ENCODE peak calls at places on chromosomes 6 and 20, in five cellular contexts. One of them, this sample, is unnamed.

GRCh38 chr6:29941006-29941405 is 1.3 kb upstream of the HLA-A start:
- DNase-seq in tibial artery: no peak
- DNase-seq in tibial nerve: peak; percentile 55
- DNase-seq in B cell: no peak
- DNase-seq in transverse colon: no peak
- DNase-seq in this sample: no peak

GRCh38 chr6:2197177-2197671 is 48.2 kb downstream of the GMDS start:
- DNase-seq in tibial artery: peak; percentile 69
- DNase-seq in tibial nerve: peak; percentile 61
- DNase-seq in B cell: no peak
- DNase-seq in transverse colon: no peak
- DNase-seq in this sample: no peak

GRCh38 chr6:24899647-24900325 is 36.0 kb downstream of the RIPOR2 start:
- DNase-seq in tibial artery: no peak
- DNase-seq in tibial nerve: no peak
- DNase-seq in B cell: no peak
- DNase-seq in transverse colon: no peak
- DNase-seq in this sample: no peak

GRCh38 chr6:33840064-33840926 is 36.5 kb upstream of the MLN start:
- DNase-seq in tibial artery: no peak
- DNase-seq in tibial nerve: peak; percentile 38
- DNase-seq in B cell: no peak
- DNase-seq in transverse colon: peak; percentile 11
- DNase-seq in this sample: peak; percentile 53

GRCh38 chr20:25508083-25508770 is 77.1 kb downstream of the NINL start:
- DNase-seq in tibial artery: no peak
- DNase-seq in tibial nerve: no peak
- DNase-seq in B cell: no peak
- DNase-seq in transverse colon: peak; percentile 20
- DNase-seq in this sample: no peak

GRCh38 chr6:7933794-7934193 is 23.2 kb upstream of the TXNDC5 start:
- DNase-seq in tibial artery: no peak
- DNase-seq in tibial nerve: no peak
- DNase-seq in B cell: no peak
- DNase-seq in transverse colon: no peak
- DNase-seq in this sample: no peak

GRCh38 chr6:108565091-108565766 is 4.5 kb downstream of the FOXO3 start:
- DNase-seq in tibial artery: no peak
- DNase-seq in tibial nerve: no peak
- DNase-seq in B cell: peak; percentile 82
- DNase-seq in transverse colon: no peak
- DNase-seq in this sample: no peak

GRCh38 chr6:33103776-33104175 is 28.0 kb downstream of the HLA-DPB1 start:
- DNase-seq in tibial artery: no peak
- DNase-seq in tibial nerve: no peak
- DNase-seq in B cell: no peak
- DNase-seq in transverse colon: no peak
- DNase-seq in this sample: no peak

GRCh38 chr20:17500826-17501225 is 30.4 kb downstream of the BFSP1 start:
- DNase-seq in tibial artery: no peak
- DNase-seq in tibial nerve: no peak
- DNase-seq in B cell: no peak
- DNase-seq in transverse colon: no peak
- DNase-seq in this sample: no peak

GRCh38 chr6:150038202-150038830 is 13.0 kb upstream of the RAET1L start:
- DNase-seq in tibial artery: no peak
- DNase-seq in tibial nerve: no peak
- DNase-seq in B cell: peak; percentile 20
- DNase-seq in transverse colon: no peak
- DNase-seq in this sample: no peak

GRCh38 chr6:32941412-32941784 is 570 bp upstream of the HLA-DMB start:
- DNase-seq in tibial artery: no peak
- DNase-seq in tibial nerve: no peak
- DNase-seq in B cell: peak; percentile 88
- DNase-seq in transverse colon: peak; percentile 32
- DNase-seq in this sample: no peak

GRCh38 chr6:38259736-38260135 is 380.0 kb downstream of the BTBD9 start:
- DNase-seq in tibial artery: no peak
- DNase-seq in tibial nerve: no peak
- DNase-seq in B cell: no peak
- DNase-seq in transverse colon: no peak
- DNase-seq in this sample: no peak

GRCh38 chr20:45176526-45176925 is 1.8 kb downstream of the PI3 start:
- DNase-seq in tibial artery: no peak
- DNase-seq in tibial nerve: no peak
- DNase-seq in B cell: no peak
- DNase-seq in transverse colon: no peak
- DNase-seq in this sample: no peak

GRCh38 chr6:53983301-53983700 is 127.9 kb upstream of the MLIP start:
- DNase-seq in tibial artery: no peak
- DNase-seq in tibial nerve: no peak
- DNase-seq in B cell: no peak
- DNase-seq in transverse colon: no peak
- DNase-seq in this sample: no peak

GRCh38 chr6:118514689-118515088 is 33.4 kb upstream of the PLN start:
- DNase-seq in tibial artery: no peak
- DNase-seq in tibial nerve: no peak
- DNase-seq in B cell: no peak
- DNase-seq in transverse colon: no peak
- DNase-seq in this sample: no peak

GRCh38 chr20:45998761-45999160 is 9.9 kb upstream of the MMP9 start:
- DNase-seq in tibial artery: no peak
- DNase-seq in tibial nerve: no peak
- DNase-seq in B cell: no peak
- DNase-seq in transverse colon: no peak
- DNase-seq in this sample: no peak

GRCh38 chr6:44219053-44219814 is 2.5 kb downstream of the MYMX start:
- DNase-seq in tibial artery: peak; percentile 95
- DNase-seq in tibial nerve: peak; percentile 75
- DNase-seq in B cell: peak; percentile 52
- DNase-seq in transverse colon: peak; percentile 85
- DNase-seq in this sample: peak; percentile 96

GRCh38 chr6:30508890-30509736 is 19.8 kb downstream of the HLA-E start:
- DNase-seq in tibial artery: no peak
- DNase-seq in tibial nerve: no peak
- DNase-seq in B cell: peak; percentile 58
- DNase-seq in transverse colon: no peak
- DNase-seq in this sample: no peak

GRCh38 chr20:59416916-59417315 is 116.5 kb downstream of the EDN3 start:
- DNase-seq in tibial artery: peak; percentile 56
- DNase-seq in tibial nerve: no peak
- DNase-seq in B cell: no peak
- DNase-seq in transverse colon: no peak
- DNase-seq in this sample: no peak

GRCh38 chr20:59421920-59422637 is 121.7 kb downstream of the EDN3 start:
- DNase-seq in tibial artery: no peak
- DNase-seq in tibial nerve: no peak
- DNase-seq in B cell: no peak
- DNase-seq in transverse colon: no peak
- DNase-seq in this sample: no peak

GRCh38 chr20:59422911-59423520 is 122.6 kb downstream of the EDN3 start:
- DNase-seq in tibial artery: no peak
- DNase-seq in tibial nerve: no peak
- DNase-seq in B cell: no peak
- DNase-seq in transverse colon: no peak
- DNase-seq in this sample: no peak

GRCh38 chr20:59424976-59425375 is 124.6 kb downstream of the EDN3 start:
- DNase-seq in tibial artery: no peak
- DNase-seq in tibial nerve: no peak
- DNase-seq in B cell: no peak
- DNase-seq in transverse colon: no peak
- DNase-seq in this sample: no peak

DNA sequence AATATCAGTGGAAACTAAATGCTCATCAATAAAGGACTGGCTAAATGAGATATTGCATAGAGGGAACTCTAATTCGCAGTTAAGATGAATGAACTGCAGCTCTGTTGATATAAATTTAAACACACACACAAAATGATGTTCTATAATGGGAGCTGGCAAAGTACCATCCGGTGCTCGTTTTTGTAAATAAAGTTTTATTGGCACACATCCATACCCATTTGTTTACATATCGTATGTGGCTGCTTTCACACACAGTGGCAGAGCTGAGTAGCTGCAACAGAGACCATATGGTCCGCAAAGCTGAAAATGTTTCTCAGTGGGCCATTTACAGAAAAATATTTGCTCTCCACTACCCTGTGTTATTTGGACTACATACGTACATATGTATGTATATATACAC is 120.7 kb downstream of the EDN3 start:
- DNase-seq in tibial artery: no peak
- DNase-seq in tibial nerve: no peak
- DNase-seq in B cell: no peak
- DNase-seq in transverse colon: no peak
- DNase-seq in this sample: no peak
- TF ChIP-seq CTCF in tibial artery: no peak
- TF ChIP-seq CTCF in tibial nerve: no peak
- TF ChIP-seq CTCF in B cell: no peak
- TF ChIP-seq CTCF in transverse colon: no peak
- TF ChIP-seq CTCF in this sample: no peak

DNA sequence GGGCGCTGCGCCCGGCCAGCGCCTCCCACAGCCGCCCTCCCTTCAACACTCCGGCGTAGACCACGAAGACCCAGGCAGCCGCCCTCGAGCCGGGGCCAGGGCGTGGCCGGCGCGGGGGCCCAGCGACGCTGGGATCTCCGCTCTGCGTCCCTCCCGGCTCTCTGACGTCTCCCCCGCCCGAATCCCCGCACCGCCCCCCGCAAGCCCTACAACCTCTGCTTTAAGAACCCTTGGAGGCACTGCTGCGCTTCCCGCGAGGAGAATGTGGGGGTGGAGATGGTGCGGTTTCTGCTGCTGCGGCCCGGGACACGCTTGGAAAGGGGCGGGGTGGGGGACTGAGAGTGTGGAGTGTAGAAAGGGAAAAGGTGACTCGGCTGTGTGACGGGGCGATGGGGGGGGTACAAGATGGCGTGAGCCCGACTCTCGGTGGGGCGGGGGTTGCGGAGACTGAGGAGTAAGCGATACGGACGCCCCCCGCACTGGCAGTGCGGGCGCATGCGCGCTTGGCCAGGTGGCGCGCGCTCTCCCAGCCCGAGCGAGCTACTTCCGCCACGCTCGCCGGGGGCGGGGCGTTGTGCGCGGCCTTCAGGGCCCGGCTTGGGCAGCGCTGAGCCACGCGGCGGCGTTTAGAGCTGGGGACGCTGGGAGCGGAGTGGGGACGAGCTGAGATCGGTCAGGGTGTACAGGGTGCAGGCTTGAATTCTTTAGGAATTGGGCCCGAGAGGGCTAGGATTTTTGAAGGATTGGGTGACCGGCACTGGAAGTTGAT is at the start of gene SUPT3H:
- DNase-seq in tibial artery: peak; percentile 94
- DNase-seq in tibial nerve: peak; percentile 82
- DNase-seq in B cell: peak; percentile 91
- DNase-seq in transverse colon: peak; percentile 93
- DNase-seq in this sample: peak; percentile 99
- TF ChIP-seq CTCF in tibial artery: peak; percentile 13
- TF ChIP-seq CTCF in tibial nerve: peak; percentile 42
- TF ChIP-seq CTCF in B cell: no peak
- TF ChIP-seq CTCF in transverse colon: no peak
- TF ChIP-seq CTCF in this sample: no peak

GRCh38 chr6:158706369-158706982 is 56.6 kb downstream of the SYTL3 start:
- DNase-seq in tibial artery: peak; percentile 87
- DNase-seq in tibial nerve: peak; percentile 62
- DNase-seq in B cell: no peak
- DNase-seq in transverse colon: peak; percentile 65
- DNase-seq in this sample: no peak
- TF ChIP-seq CTCF in tibial artery: peak; percentile 63
- TF ChIP-seq CTCF in tibial nerve: peak; percentile 52
- TF ChIP-seq CTCF in B cell: no peak
- TF ChIP-seq CTCF in transverse colon: peak; percentile 38
- TF ChIP-seq CTCF in this sample: peak; percentile 57

GRCh38 chr20:32761417-32761830 is 761 bp upstream of the DNMT3B start:
- DNase-seq in tibial artery: no peak
- DNase-seq in tibial nerve: no peak
- DNase-seq in B cell: no peak
- DNase-seq in transverse colon: no peak
- DNase-seq in this sample: no peak

GRCh38 chr20:32762754-32763201 is 593 bp downstream of the DNMT3B start:
- DNase-seq in tibial artery: no peak
- DNase-seq in tibial nerve: no peak
- DNase-seq in B cell: no peak
- DNase-seq in transverse colon: no peak
- DNase-seq in this sample: no peak

GRCh38 chr20:32761831-32762753 is at the start of gene DNMT3B:
- DNase-seq in tibial artery: peak; percentile 83
- DNase-seq in tibial nerve: peak; percentile 64
- DNase-seq in B cell: peak; percentile 75
- DNase-seq in transverse colon: peak; percentile 83
- DNase-seq in this sample: peak; percentile 92

GRCh38 chr20:32764000-32764960 is 2.1 kb downstream of the DNMT3B start:
- DNase-seq in tibial artery: no peak
- DNase-seq in tibial nerve: no peak
- DNase-seq in B cell: no peak
- DNase-seq in transverse colon: no peak
- DNase-seq in this sample: no peak

GRCh38 chr20:32763202-32763999 is 1.2 kb downstream of the DNMT3B start:
- DNase-seq in tibial artery: no peak
- DNase-seq in tibial nerve: no peak
- DNase-seq in B cell: no peak
- DNase-seq in transverse colon: no peak
- DNase-seq in this sample: no peak
- TF ChIP-seq CTCF in tibial artery: no peak
- TF ChIP-seq CTCF in tibial nerve: no peak
- TF ChIP-seq CTCF in B cell: no peak
- TF ChIP-seq CTCF in transverse colon: no peak
- TF ChIP-seq CTCF in this sample: no peak

GRCh38 chr20:40797425-40797824 is 108.4 kb upstream of the MAFB start:
- DNase-seq in tibial artery: no peak
- DNase-seq in tibial nerve: peak; percentile 16
- DNase-seq in B cell: no peak
- DNase-seq in transverse colon: no peak
- DNase-seq in this sample: no peak
- TF ChIP-seq CTCF in tibial artery: peak; percentile 34
- TF ChIP-seq CTCF in tibial nerve: no peak
- TF ChIP-seq CTCF in B cell: peak; percentile 23
- TF ChIP-seq CTCF in transverse colon: peak; percentile 31
- TF ChIP-seq CTCF in this sample: no peak

GRCh38 chr6:67933278-67933677 is 701.8 kb upstream of the ADGRB3 start:
- DNase-seq in tibial artery: no peak
- DNase-seq in tibial nerve: no peak
- DNase-seq in B cell: no peak
- DNase-seq in transverse colon: no peak
- DNase-seq in this sample: no peak
- TF ChIP-seq CTCF in tibial artery: no peak
- TF ChIP-seq CTCF in tibial nerve: no peak
- TF ChIP-seq CTCF in B cell: no peak
- TF ChIP-seq CTCF in transverse colon: no peak
- TF ChIP-seq CTCF in this sample: no peak

GRCh38 chr6:128822271-128822670 is 60.7 kb upstream of the LAMA2 start:
- DNase-seq in tibial artery: no peak
- DNase-seq in tibial nerve: no peak
- DNase-seq in B cell: no peak
- DNase-seq in transverse colon: no peak
- DNase-seq in this sample: no peak
- TF ChIP-seq CTCF in tibial artery: no peak
- TF ChIP-seq CTCF in tibial nerve: no peak
- TF ChIP-seq CTCF in B cell: no peak
- TF ChIP-seq CTCF in transverse colon: no peak
- TF ChIP-seq CTCF in this sample: no peak

GRCh38 chr20:62301773-62302340 is 940 bp upstream of the ADRM1 start:
- DNase-seq in tibial artery: peak; percentile 95
- DNase-seq in tibial nerve: peak; percentile 91
- DNase-seq in B cell: peak; percentile 90
- DNase-seq in transverse colon: peak; percentile 93
- DNase-seq in this sample: peak; percentile 96
- TF ChIP-seq CTCF in tibial artery: peak; percentile 97
- TF ChIP-seq CTCF in tibial nerve: peak; percentile 91
- TF ChIP-seq CTCF in B cell: peak; percentile 78
- TF ChIP-seq CTCF in transverse colon: peak; percentile 82
- TF ChIP-seq CTCF in this sample: peak; percentile 87

GRCh38 chr20:63218701-63219446 is 2.9 kb upstream of the YTHDF1 start:
- DNase-seq in tibial artery: no peak
- DNase-seq in tibial nerve: no peak
- DNase-seq in B cell: no peak
- DNase-seq in transverse colon: no peak
- DNase-seq in this sample: no peak
- TF ChIP-seq CTCF in tibial artery: no peak
- TF ChIP-seq CTCF in tibial nerve: no peak
- TF ChIP-seq CTCF in B cell: no peak
- TF ChIP-seq CTCF in transverse colon: no peak
- TF ChIP-seq CTCF in this sample: no peak